ENCODE peak calls at places on chromosomes 3 and 15, in six cellular contexts. J, V, L, M, N and F are unnamed samples.
A peak's percentile ranks its signal among the peaks of the same experiment; 100 is the strongest.

GRCh38 chr3:65483475-65483874 is 555.2 kb downstream of the MAGI1 start:
- DNase-seq in J (no peak), V (peak; percentile 82), L (peak; percentile 68), M (no peak), N (peak; percentile 34), F (peak; percentile 47)

GRCh38 chr3:80929576-80929975 is 831.9 kb downstream of the GBE1 start:
- DNase-seq in J (no peak), V (no peak), L (no peak), M (no peak), N (no peak), F (no peak)

GRCh38 chr15:43505723-43506122 is 11.7 kb upstream of the MAP1A start:
- DNase-seq in J (peak; percentile 92), V (peak; percentile 36), L (no peak), M (no peak), N (peak; percentile 81), F (no peak)

GRCh38 chr15:66842710-66843441 is 140.8 kb downstream of the SMAD6 start:
- DNase-seq in J (peak; percentile 59), V (peak; percentile 78), L (peak; percentile 89), M (no peak), N (peak; percentile 64), F (peak; percentile 81)

GRCh38 chr3:139302084-139302800 is 41.6 kb upstream of the MRPS22 start:
- DNase-seq in J (peak; percentile 99), V (no peak), L (peak; percentile 39), M (no peak), N (peak; percentile 100), F (no peak)

GRCh38 chr3:40768536-40768935 is 243.8 kb downstream of the ZNF621 start:
- DNase-seq in J (no peak), V (no peak), L (no peak), M (no peak), N (no peak), F (no peak)

GRCh38 chr3:160869825-160870224 is 113.8 kb downstream of the PPM1L start:
- DNase-seq in J (no peak), V (no peak), L (peak; percentile 75), M (no peak), N (no peak), F (no peak)

GRCh38 chr3:27356976-27357375 is 12.2 kb downstream of the NEK10 start:
- DNase-seq in J (no peak), V (no peak), L (no peak), M (no peak), N (no peak), F (no peak)

GRCh38 chr3:12015627-12016026 is 11.4 kb downstream of the SYN2 start:
- DNase-seq in J (no peak), V (no peak), L (no peak), M (no peak), N (no peak), F (no peak)

DNA sequence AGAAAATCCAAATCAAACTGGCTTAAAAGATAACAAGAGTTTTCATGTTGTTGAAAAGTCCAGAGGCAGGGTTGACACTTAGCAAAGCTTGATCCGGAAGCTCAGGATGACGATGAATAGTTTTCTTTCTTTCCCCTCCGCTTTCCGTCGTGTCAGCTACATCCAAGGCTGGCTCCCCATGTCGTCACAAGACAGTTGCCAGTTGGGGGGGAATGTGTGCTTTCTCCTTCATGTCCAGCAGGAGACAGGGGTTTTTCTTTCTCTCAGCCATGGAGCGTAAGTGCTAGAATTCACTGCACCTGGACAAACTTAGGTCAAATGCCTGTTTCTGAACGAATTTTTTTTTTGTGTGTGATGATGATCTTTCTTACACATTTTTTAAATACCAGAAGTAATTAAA is 273.8 kb upstream of the RGMA start:
- DNase-seq in J (no peak), V (no peak), L (no peak), M (no peak), N (no peak), F (no peak)
- TF ChIP-seq CTCF in J (no peak), V (no peak), L (no peak), M (no peak), N (no peak), F (no peak)

DNA sequence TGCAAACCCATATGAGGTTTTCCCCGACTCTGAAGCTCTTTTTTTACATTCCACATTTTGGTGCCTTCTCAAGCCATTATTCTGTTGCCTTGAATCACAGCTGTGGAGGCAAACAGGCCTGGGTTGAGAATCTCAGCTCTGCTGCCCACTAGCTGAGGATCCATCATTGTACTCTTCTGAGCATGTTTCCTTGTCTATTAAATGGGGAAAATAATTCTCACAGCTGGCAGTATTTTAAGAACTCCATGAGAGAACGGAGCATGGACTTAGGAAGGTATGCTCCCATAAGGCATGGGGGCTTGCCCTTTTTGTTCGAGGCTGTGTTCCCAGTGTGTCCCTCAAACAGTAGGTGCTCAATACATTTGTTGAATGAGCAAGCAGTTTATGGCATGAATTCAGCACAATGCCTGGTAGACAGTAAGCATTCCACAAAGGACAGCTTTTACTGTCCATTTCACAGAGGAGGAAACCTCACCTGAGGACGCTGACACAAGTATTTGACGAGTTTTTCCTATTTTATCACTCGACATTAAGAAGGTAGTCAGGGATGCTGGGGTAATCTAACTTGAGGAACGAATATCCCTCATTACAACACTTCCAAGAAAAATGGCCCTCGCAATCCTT is 2.2 kb upstream of the PTPRG start:
- DNase-seq in J (no peak), V (no peak), L (no peak), M (no peak), N (no peak), F (no peak)
- TF ChIP-seq CTCF in J (no peak), V (peak; percentile 31), L (no peak), M (no peak), N (peak; percentile 34), F (no peak)

DNA sequence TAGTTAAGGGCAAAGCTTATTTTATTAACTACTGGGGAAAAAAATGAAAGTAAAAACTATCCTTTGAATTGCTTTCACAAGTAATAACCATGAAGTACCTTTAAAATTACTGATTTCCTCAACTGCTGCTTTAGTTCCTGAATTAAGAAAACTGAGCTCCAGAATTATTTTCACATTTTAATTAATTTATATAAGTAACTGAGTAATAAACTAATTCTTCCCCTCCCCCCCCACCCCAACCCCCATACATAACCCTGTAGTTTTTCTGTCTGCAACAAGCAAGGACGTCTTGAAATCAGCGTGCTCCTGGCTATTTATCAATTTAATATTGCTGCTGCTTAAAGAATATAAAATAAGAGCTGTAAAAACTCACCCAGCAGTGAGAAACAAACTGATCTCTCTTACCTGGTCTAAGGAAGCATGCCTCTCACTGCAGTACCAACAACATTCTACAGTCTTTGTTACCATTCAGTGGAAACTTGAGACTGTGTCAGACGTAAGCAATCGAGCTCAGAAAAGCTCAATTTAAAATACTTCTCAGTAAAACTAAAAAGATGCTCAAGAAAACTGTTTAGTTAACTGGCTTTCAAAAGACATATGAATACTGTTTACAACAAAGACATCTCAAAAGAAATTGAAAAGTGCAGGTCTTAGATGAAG is 121.0 kb downstream of the TFDP2 start:
- DNase-seq in J (peak; percentile 90), V (peak; percentile 84), L (no peak), M (no peak), N (peak; percentile 92), F (no peak)
- TF ChIP-seq CTCF in J (no peak), V (no peak), L (no peak), M (peak; percentile 12), N (no peak), F (no peak)

DNA sequence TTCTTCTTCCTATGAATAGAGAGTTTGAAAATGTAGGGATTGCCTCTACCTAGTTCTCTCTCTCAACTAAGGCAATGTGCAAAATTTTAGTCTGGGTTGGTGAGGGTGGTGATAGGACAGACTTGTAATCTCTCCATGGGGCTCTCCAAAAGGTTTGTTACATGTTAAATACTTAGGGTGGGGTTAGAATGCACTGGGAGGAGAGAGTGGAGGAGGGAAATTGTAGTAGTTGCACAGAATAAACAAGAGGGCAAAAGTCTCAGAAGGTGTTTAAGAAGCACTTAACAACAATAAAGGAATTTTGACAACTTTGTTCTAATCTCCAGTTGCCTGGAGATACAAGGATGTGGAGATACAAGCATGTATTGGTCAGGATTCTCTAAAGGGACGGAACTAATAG is 230.5 kb downstream of the NECTIN3 start:
- DNase-seq in J (no peak), V (no peak), L (no peak), M (no peak), N (no peak), F (no peak)
- TF ChIP-seq CTCF in J (no peak), V (no peak), L (no peak), M (no peak), N (no peak), F (no peak)